ENCODE peak calls at places on chromosomes 4 and X, in ten cellular contexts. Q, A, U, E, L, H, I, B, V and K are unnamed samples.

GRCh38 chr4:184616633-184617471 is 32.4 kb downstream of the CASP3 start:
- DNase-seq in Q (no peak), A (no peak), U (no peak), E (no peak), L (no peak), H (no peak), I (no peak), B (no peak), V (peak), K (peak)

GRCh38 chr4:56870927-56871326 is 36.8 kb upstream of the REST start:
- DNase-seq in Q (no peak), A (no peak), U (peak), E (no peak), L (no peak), H (peak), I (no peak), B (no peak), V (no peak), K (no peak)

GRCh38 chr4:99863804-99864203 is 30.4 kb downstream of the LAMTOR3 start:
- DNase-seq in Q (no peak), A (no peak), U (peak), E (no peak), L (no peak), H (peak), I (no peak), B (no peak), V (no peak), K (no peak)

GRCh38 chr4:75633846-75634245 is 3.5 kb upstream of the CDKL2 start:
- DNase-seq in Q (no peak), A (no peak), U (peak), E (no peak), L (no peak), H (peak), I (no peak), B (no peak), V (no peak), K (no peak)

GRCh38 chr4:48801739-48802138 is 21.7 kb upstream of the FRYL start:
- DNase-seq in Q (no peak), A (no peak), U (peak), E (no peak), L (no peak), H (peak), I (no peak), B (no peak), V (no peak), K (no peak)

GRCh38 chr4:47270226-47270888 is 193.1 kb downstream of the COMMD8 start:
- DNase-seq in Q (peak), A (no peak), U (no peak), E (no peak), L (no peak), H (no peak), I (no peak), B (no peak), V (no peak), K (no peak)

GRCh38 chr4:30722092-30722915 is 2.1 kb downstream of the PCDH7 start:
- DNase-seq in Q (peak), A (no peak), U (no peak), E (no peak), L (no peak), H (peak), I (no peak), B (no peak), V (no peak), K (peak)

GRCh38 chr4:86220137-86220536 is 139.7 kb downstream of the MAPK10 start:
- DNase-seq in Q (no peak), A (no peak), U (peak), E (no peak), L (no peak), H (peak), I (no peak), B (no peak), V (no peak), K (no peak)

GRCh38 chr4:7747062-7747385 is 192.6 kb downstream of the AFAP1 start:
- DNase-seq in Q (no peak), A (no peak), U (no peak), E (no peak), L (no peak), H (no peak), I (peak), B (no peak), V (no peak), K (no peak)

GRCh38 chr4:37990731-37991130 is 30.5 kb downstream of the PTTG2 start:
- DNase-seq in Q (no peak), A (no peak), U (no peak), E (no peak), L (no peak), H (no peak), I (no peak), B (no peak), V (no peak), K (no peak)
- H3K4me3 ChIP-seq in Q (no peak), A (no peak), U (no peak), E (no peak), L (no peak), H (no peak), I (no peak), B (no peak), V (no peak), K (no peak)

DNA sequence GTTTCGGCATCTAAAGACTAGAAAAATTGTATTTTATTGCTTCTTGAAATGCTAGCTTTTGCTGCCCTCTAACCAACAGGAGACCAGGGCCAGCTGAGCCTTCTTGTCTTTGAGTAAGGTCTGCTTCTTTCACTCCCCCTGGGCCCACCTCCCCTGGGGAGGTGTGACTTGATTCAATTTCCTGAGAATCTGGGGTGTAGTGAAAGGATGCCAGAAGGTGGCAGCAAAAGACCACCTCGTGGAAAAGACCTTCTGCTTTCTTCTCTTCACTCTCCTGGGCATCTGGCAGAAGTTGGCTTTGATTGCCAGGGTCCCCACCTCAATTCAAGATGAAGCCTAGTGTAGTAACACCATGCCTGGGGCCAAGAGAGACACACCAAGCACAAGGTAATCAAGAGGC is 96.5 kb upstream of the MAOA start:
- DNase-seq in Q (peak), A (peak), U (peak), E (peak), L (peak), H (peak), I (no peak), B (peak), V (no peak), K (peak)
- H3K4me3 ChIP-seq in Q (no peak), A (no peak), U (no peak), E (no peak), L (no peak), H (no peak), I (no peak), B (no peak), V (no peak), K (no peak)

DNA sequence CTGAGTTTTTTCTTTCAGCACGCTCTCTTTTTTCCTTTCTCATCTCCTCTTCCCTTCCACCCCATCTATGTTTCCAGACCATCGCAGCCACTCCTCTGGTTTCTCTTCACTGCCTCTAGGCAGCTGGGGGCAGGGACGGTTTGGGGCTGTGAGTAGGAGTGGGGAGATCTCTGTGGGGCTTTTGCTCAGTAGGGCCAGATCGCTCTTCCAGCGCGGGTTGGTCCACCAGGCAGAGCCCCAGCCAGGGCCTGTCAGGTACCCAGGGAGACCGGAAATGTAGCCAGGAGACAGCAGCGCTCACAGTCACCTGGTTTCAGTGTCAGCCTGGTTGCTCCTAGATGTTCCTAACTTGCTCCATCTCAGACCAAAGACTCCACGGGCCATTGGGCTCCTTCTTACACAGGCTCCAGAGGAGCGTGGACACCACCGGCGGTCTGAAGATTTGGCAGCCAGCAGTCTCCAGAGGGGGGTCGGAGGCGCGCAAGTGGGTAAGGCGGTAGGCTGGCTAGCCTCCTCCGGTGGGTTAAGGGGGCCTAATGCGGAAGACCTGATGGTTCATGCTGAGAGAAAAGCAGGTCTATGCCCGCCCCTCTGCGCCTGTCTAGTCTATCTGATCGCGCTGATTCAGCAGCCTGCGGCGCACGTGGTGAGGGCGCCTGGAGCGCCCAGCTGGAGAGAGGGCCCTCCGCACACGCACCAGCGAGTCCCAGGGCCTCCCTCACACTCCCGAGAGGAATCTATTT is 1.8 kb downstream of the FGF5 start:
- DNase-seq in Q (peak), A (no peak), U (peak), E (peak), L (no peak), H (peak), I (no peak), B (no peak), V (no peak), K (peak)
- H3K4me3 ChIP-seq in Q (no peak), A (no peak), U (peak), E (peak), L (no peak), H (peak), I (no peak), B (no peak), V (no peak), K (no peak)

GRCh38 chrX:12948495-12948894 is 26.4 kb upstream of the TMSB4X start:
- DNase-seq in Q (no peak), A (no peak), U (no peak), E (no peak), L (no peak), H (no peak), I (no peak), B (no peak), V (no peak), K (no peak)
- H3K4me3 ChIP-seq in Q (no peak), A (no peak), U (no peak), E (no peak), L (no peak), H (no peak), I (no peak), B (no peak), V (no peak), K (no peak)

GRCh38 chr4:41331224-41331623 is 74.5 kb downstream of the UCHL1 start:
- DNase-seq in Q (no peak), A (no peak), U (no peak), E (no peak), L (no peak), H (peak), I (no peak), B (no peak), V (no peak), K (no peak)
- H3K4me3 ChIP-seq in Q (no peak), A (no peak), U (no peak), E (no peak), L (no peak), H (no peak), I (no peak), B (no peak), V (no peak), K (no peak)